ENCODE peak calls at places on chromosome 17, in five cellular contexts. G is HEK293T; L is stimulated activated CD4-positive, alpha-beta T cell treated with anti-CD3 and anti-CD28 coated beads, TNF-alpha, amount 100 ng/mL, for 48 hours; T is LoVo; P is stimulated activated CD8-positive, alpha-beta memory T cell treated with anti-CD3 and anti-CD28 coated beads, Interleukin-4, amount 100 ng/mL, for 24 hours. I is an unnamed sample.

GRCh38 chr17:74917430-74917829 is 5.6 kb downstream of the USH1G start:
- DNase-seq in G (no peak), L (no peak), T (no peak), P (no peak), I (peak)

GRCh38 chr17:39236383-39236927 is 10.7 kb upstream of the STAC2 start:
- DNase-seq in G (no peak), L (no peak), T (no peak), P (no peak), I (no peak)

GRCh38 chr17:77794846-77795245 is 163.7 kb upstream of the TNRC6C start:
- DNase-seq in G (no peak), L (no peak), T (no peak), P (no peak), I (no peak)

GRCh38 chr17:68360198-68360597 is 68.9 kb downstream of the ARSG start:
- DNase-seq in G (no peak), L (no peak), T (no peak), P (no peak), I (no peak)

GRCh38 chr17:42279776-42280630 is 3.8 kb upstream of the STAT5B start:
- DNase-seq in G (peak), L (no peak), T (no peak), P (no peak), I (no peak)

GRCh38 chr17:76527430-76528111 is 9.9 kb downstream of the CYGB start:
- DNase-seq in G (no peak), L (no peak), T (no peak), P (no peak), I (no peak)

GRCh38 chr17:14833201-14833773 is 431.8 kb downstream of the PMP22 start:
- DNase-seq in G (no peak), L (no peak), T (no peak), P (no peak), I (peak)

GRCh38 chr17:73096866-73097265 is 4.4 kb upstream of the SLC39A11 start:
- DNase-seq in G (no peak), L (no peak), T (no peak), P (no peak), I (peak)

GRCh38 chr17:7173687-7174602 is 5.2 kb downstream of the ASGR1 start:
- DNase-seq in G (no peak), L (peak), T (no peak), P (no peak), I (peak)

GRCh38 chr17:37506678-37507077 is 17.0 kb downstream of the DUSP14 start:
- DNase-seq in G (peak), L (no peak), T (no peak), P (no peak), I (peak)

GRCh38 chr17:34447406-34447805 is 84.4 kb upstream of the CCL1 start:
- DNase-seq in G (no peak), L (no peak), T (no peak), P (no peak), I (no peak)

GRCh38 chr17:48528153-48528912 is 2.5 kb downstream of the HOXB1 start:
- DNase-seq in G (no peak), L (no peak), T (no peak), P (no peak), I (no peak)

GRCh38 chr17:43570518-43570928 is 24.4 kb upstream of the ETV4 start:
- DNase-seq in G (no peak), L (no peak), T (peak), P (no peak), I (no peak)

GRCh38 chr17:75011788-75012319 is 616 bp upstream of the MRPL58 start:
- DNase-seq in G (peak), L (no peak), T (peak), P (no peak), I (no peak)

GRCh38 chr17:34252890-34253525 is 2.1 kb upstream of the CCL2 start:
- DNase-seq in G (no peak), L (no peak), T (no peak), P (no peak), I (no peak)

GRCh38 chr17:7222093-7222971 is 2.6 kb downstream of the ACADVL start:
- DNase-seq in G (no peak), L (no peak), T (no peak), P (no peak), I (no peak)

GRCh38 chr17:64583055-64583454 is 76.3 kb downstream of the CEP95 start:
- DNase-seq in G (no peak), L (no peak), T (no peak), P (no peak), I (no peak)

GRCh38 chr17:17494499-17495447 is 1.4 kb downstream of the RASD1 start:
- DNase-seq in G (no peak), L (no peak), T (no peak), P (no peak), I (no peak)

GRCh38 chr17:27490391-27490790 is 34.1 kb downstream of the KSR1 start:
- DNase-seq in G (no peak), L (no peak), T (no peak), P (no peak), I (no peak)

GRCh38 chr17:9817086-9817485 is 4.8 kb downstream of the GSG1L2 start:
- DNase-seq in G (peak), L (no peak), T (no peak), P (no peak), I (no peak)

GRCh38 chr17:12644623-12645022 is 21.1 kb upstream of the MYOCD start:
- DNase-seq in G (no peak), L (no peak), T (no peak), P (no peak), I (no peak)

I was measured in MV-4-11.